ENCODE peak calls at places on chromosomes 13 and 19, in seven cellular contexts. One of them, this sample, is unnamed.
A peak's percentile ranks its signal among the peaks of the same experiment; 100 is the strongest.

GRCh38 chr19:24078688-24079087 is 8.3 kb upstream of the ZNF254 start:
- DNase-seq in thoracic aorta: no peak
- DNase-seq in BJ: no peak
- DNase-seq in lower leg skin: peak; percentile 12
- DNase-seq in psoas muscle: no peak
- DNase-seq in nephron progenitor cell: no peak
- DNase-seq in mesothelial cell of epicardium: no peak
- DNase-seq in this sample: no peak

GRCh38 chr19:18648971-18649310 is 12.1 kb downstream of the KLHL26 start:
- DNase-seq in thoracic aorta: no peak
- DNase-seq in nephron progenitor cell: no peak
- DNase-seq in mesothelial cell of epicardium: no peak
- DNase-seq in psoas muscle: peak; percentile 82
- DNase-seq in lower leg skin: no peak
- DNase-seq in BJ: no peak
- DNase-seq in this sample: no peak

GRCh38 chr19:17671906-17672305 is 16.2 kb downstream of the UNC13A start:
- DNase-seq in nephron progenitor cell: no peak
- DNase-seq in mesothelial cell of epicardium: no peak
- DNase-seq in thoracic aorta: no peak
- DNase-seq in psoas muscle: no peak
- DNase-seq in lower leg skin: no peak
- DNase-seq in BJ: no peak
- DNase-seq in this sample: no peak

GRCh38 chr13:73578251-73578875 is 519.6 kb downstream of the KLF5 start:
- DNase-seq in mesothelial cell of epicardium: no peak
- DNase-seq in thoracic aorta: no peak
- DNase-seq in psoas muscle: no peak
- DNase-seq in lower leg skin: no peak
- DNase-seq in nephron progenitor cell: no peak
- DNase-seq in BJ: no peak
- DNase-seq in this sample: no peak

GRCh38 chr19:57276430-57276829 is 3.9 kb upstream of the ZNF460 start:
- DNase-seq in BJ: no peak
- DNase-seq in mesothelial cell of epicardium: no peak
- DNase-seq in lower leg skin: no peak
- DNase-seq in thoracic aorta: no peak
- DNase-seq in nephron progenitor cell: no peak
- DNase-seq in psoas muscle: no peak
- DNase-seq in this sample: no peak

GRCh38 chr13:113152894-113153809 is 5.3 kb upstream of the PROZ start:
- DNase-seq in mesothelial cell of epicardium: no peak
- DNase-seq in lower leg skin: peak; percentile 92
- DNase-seq in thoracic aorta: no peak
- DNase-seq in nephron progenitor cell: peak; percentile 48
- DNase-seq in BJ: no peak
- DNase-seq in psoas muscle: peak; percentile 79
- DNase-seq in this sample: peak; percentile 38

GRCh38 chr13:94620286-94620896 is 18.7 kb downstream of the GPR180 start:
- DNase-seq in lower leg skin: no peak
- DNase-seq in BJ: no peak
- DNase-seq in psoas muscle: no peak
- DNase-seq in nephron progenitor cell: peak; percentile 15
- DNase-seq in mesothelial cell of epicardium: no peak
- DNase-seq in thoracic aorta: no peak
- DNase-seq in this sample: peak; percentile 43

GRCh38 chr13:99371956-99372355 is 64.8 kb upstream of the GPR183 start:
- DNase-seq in lower leg skin: peak; percentile 84
- DNase-seq in mesothelial cell of epicardium: no peak
- DNase-seq in psoas muscle: no peak
- DNase-seq in BJ: no peak
- DNase-seq in thoracic aorta: no peak
- DNase-seq in nephron progenitor cell: no peak
- DNase-seq in this sample: no peak

GRCh38 chr13:74761794-74762193 is 627.6 kb upstream of the KLF12 start:
- DNase-seq in thoracic aorta: no peak
- DNase-seq in BJ: no peak
- DNase-seq in mesothelial cell of epicardium: no peak
- DNase-seq in lower leg skin: no peak
- DNase-seq in psoas muscle: no peak
- DNase-seq in nephron progenitor cell: no peak
- DNase-seq in this sample: no peak
- TF ChIP-seq CTCF in thoracic aorta: no peak
- TF ChIP-seq CTCF in BJ: no peak
- TF ChIP-seq CTCF in mesothelial cell of epicardium: no peak
- TF ChIP-seq CTCF in lower leg skin: no peak
- TF ChIP-seq CTCF in psoas muscle: no peak
- TF ChIP-seq CTCF in nephron progenitor cell: no peak
- TF ChIP-seq CTCF in this sample: no peak

DNA sequence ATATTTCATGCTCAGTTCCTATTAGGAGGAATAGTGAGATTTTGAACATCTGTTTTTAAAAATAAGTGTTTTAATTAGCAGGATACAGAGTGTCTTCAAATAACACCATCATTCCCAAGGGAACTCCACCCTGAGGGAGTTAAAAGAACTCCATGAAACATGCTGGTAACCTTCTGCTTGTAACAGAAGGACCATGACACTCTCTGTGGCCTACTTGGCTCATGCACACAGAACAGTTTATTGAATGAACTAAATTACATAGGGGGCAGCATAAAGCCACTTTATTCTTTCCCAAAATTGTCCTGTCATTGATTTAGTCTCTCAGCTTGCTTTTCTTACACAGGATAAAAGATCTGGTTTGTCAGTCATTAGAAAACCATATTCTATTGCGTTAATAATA is 809.5 kb upstream of the SLITRK6 start:
- DNase-seq in psoas muscle: no peak
- DNase-seq in lower leg skin: no peak
- DNase-seq in BJ: no peak
- DNase-seq in nephron progenitor cell: no peak
- DNase-seq in thoracic aorta: no peak
- DNase-seq in mesothelial cell of epicardium: no peak
- DNase-seq in this sample: no peak
- TF ChIP-seq CTCF in psoas muscle: no peak
- TF ChIP-seq CTCF in lower leg skin: no peak
- TF ChIP-seq CTCF in BJ: no peak
- TF ChIP-seq CTCF in nephron progenitor cell: no peak
- TF ChIP-seq CTCF in thoracic aorta: no peak
- TF ChIP-seq CTCF in mesothelial cell of epicardium: no peak
- TF ChIP-seq CTCF in this sample: no peak

GRCh38 chr19:2170987-2171348 is 7.2 kb downstream of the DOT1L start:
- DNase-seq in BJ: no peak
- DNase-seq in mesothelial cell of epicardium: no peak
- DNase-seq in psoas muscle: no peak
- DNase-seq in thoracic aorta: no peak
- DNase-seq in lower leg skin: no peak
- DNase-seq in nephron progenitor cell: no peak
- DNase-seq in this sample: no peak

GRCh38 chr19:2173841-2174577 is 10.3 kb downstream of the DOT1L start:
- DNase-seq in BJ: no peak
- DNase-seq in nephron progenitor cell: no peak
- DNase-seq in psoas muscle: no peak
- DNase-seq in lower leg skin: no peak
- DNase-seq in mesothelial cell of epicardium: no peak
- DNase-seq in thoracic aorta: no peak
- DNase-seq in this sample: no peak

GRCh38 chr19:2170219-2170618 is 6.5 kb downstream of the DOT1L start:
- DNase-seq in BJ: no peak
- DNase-seq in lower leg skin: no peak
- DNase-seq in thoracic aorta: no peak
- DNase-seq in psoas muscle: no peak
- DNase-seq in mesothelial cell of epicardium: no peak
- DNase-seq in nephron progenitor cell: peak; percentile 60
- DNase-seq in this sample: peak; percentile 63

GRCh38 chr19:2173388-2173787 is 9.7 kb downstream of the DOT1L start:
- DNase-seq in thoracic aorta: no peak
- DNase-seq in BJ: no peak
- DNase-seq in mesothelial cell of epicardium: no peak
- DNase-seq in psoas muscle: no peak
- DNase-seq in lower leg skin: no peak
- DNase-seq in nephron progenitor cell: no peak
- DNase-seq in this sample: no peak

DNA sequence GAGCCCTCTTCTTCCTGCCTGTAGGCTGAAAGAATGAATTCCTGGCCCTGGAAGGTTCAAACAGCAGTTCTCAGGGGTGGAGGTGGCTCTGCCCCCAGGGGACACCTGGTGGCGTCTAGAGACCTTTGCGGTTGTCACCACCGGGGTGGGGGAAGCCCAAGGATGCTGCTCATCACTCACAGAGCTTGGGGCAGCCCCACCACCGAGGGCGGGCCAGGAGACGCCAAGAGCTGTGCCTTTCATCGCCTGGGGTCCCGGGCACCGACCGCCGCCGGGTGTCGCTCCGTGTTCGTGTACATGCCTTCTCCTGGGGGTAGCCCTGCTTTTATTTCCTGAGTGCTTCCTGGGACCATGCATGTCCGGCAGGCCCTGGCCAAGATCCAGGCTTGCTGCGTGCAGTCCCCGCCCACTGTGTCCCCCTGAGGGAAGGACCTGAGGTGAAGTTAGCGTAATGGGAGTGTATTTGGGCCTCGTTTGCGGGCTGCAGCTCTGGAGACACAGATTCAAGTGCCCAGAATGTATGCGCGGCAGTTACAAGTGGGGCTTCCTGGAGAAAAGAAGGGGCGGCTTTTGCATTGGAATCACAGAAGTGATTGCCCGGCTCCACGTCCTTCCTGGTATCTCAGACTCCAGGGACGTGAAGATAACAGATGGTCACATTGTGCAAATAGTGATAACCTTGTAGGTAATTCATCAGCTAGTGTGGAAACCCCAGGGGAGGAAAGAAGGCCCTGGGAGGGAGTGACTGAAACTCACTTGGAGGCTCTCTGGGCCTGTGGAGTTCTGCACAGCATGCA is 7.8 kb downstream of the DOT1L start:
- DNase-seq in lower leg skin: no peak
- DNase-seq in psoas muscle: no peak
- DNase-seq in thoracic aorta: no peak
- DNase-seq in mesothelial cell of epicardium: no peak
- DNase-seq in nephron progenitor cell: no peak
- DNase-seq in BJ: no peak
- DNase-seq in this sample: peak; percentile 57
- TF ChIP-seq CTCF in lower leg skin: no peak
- TF ChIP-seq CTCF in psoas muscle: no peak
- TF ChIP-seq CTCF in thoracic aorta: no peak
- TF ChIP-seq CTCF in mesothelial cell of epicardium: no peak
- TF ChIP-seq CTCF in nephron progenitor cell: no peak
- TF ChIP-seq CTCF in BJ: no peak
- TF ChIP-seq CTCF in this sample: no peak

GRCh38 chr13:28680541-28680940 is 21.6 kb downstream of the POMP start:
- DNase-seq in psoas muscle: no peak
- DNase-seq in BJ: no peak
- DNase-seq in thoracic aorta: no peak
- DNase-seq in lower leg skin: no peak
- DNase-seq in mesothelial cell of epicardium: no peak
- DNase-seq in nephron progenitor cell: no peak
- DNase-seq in this sample: no peak

GRCh38 chr13:28679628-28680027 is 20.7 kb downstream of the POMP start:
- DNase-seq in psoas muscle: no peak
- DNase-seq in nephron progenitor cell: no peak
- DNase-seq in lower leg skin: no peak
- DNase-seq in mesothelial cell of epicardium: no peak
- DNase-seq in BJ: no peak
- DNase-seq in thoracic aorta: no peak
- DNase-seq in this sample: no peak

GRCh38 chr13:28684257-28684656 is 25.3 kb downstream of the POMP start:
- DNase-seq in psoas muscle: no peak
- DNase-seq in lower leg skin: no peak
- DNase-seq in mesothelial cell of epicardium: no peak
- DNase-seq in thoracic aorta: no peak
- DNase-seq in BJ: no peak
- DNase-seq in nephron progenitor cell: peak; percentile 63
- DNase-seq in this sample: peak; percentile 44

GRCh38 chr13:28678809-28679208 is 19.9 kb downstream of the POMP start:
- DNase-seq in lower leg skin: no peak
- DNase-seq in nephron progenitor cell: no peak
- DNase-seq in thoracic aorta: no peak
- DNase-seq in psoas muscle: no peak
- DNase-seq in mesothelial cell of epicardium: no peak
- DNase-seq in BJ: no peak
- DNase-seq in this sample: no peak
- TF ChIP-seq CTCF in lower leg skin: no peak
- TF ChIP-seq CTCF in nephron progenitor cell: no peak
- TF ChIP-seq CTCF in thoracic aorta: no peak
- TF ChIP-seq CTCF in psoas muscle: no peak
- TF ChIP-seq CTCF in mesothelial cell of epicardium: no peak
- TF ChIP-seq CTCF in BJ: peak; percentile 30
- TF ChIP-seq CTCF in this sample: no peak

DNA sequence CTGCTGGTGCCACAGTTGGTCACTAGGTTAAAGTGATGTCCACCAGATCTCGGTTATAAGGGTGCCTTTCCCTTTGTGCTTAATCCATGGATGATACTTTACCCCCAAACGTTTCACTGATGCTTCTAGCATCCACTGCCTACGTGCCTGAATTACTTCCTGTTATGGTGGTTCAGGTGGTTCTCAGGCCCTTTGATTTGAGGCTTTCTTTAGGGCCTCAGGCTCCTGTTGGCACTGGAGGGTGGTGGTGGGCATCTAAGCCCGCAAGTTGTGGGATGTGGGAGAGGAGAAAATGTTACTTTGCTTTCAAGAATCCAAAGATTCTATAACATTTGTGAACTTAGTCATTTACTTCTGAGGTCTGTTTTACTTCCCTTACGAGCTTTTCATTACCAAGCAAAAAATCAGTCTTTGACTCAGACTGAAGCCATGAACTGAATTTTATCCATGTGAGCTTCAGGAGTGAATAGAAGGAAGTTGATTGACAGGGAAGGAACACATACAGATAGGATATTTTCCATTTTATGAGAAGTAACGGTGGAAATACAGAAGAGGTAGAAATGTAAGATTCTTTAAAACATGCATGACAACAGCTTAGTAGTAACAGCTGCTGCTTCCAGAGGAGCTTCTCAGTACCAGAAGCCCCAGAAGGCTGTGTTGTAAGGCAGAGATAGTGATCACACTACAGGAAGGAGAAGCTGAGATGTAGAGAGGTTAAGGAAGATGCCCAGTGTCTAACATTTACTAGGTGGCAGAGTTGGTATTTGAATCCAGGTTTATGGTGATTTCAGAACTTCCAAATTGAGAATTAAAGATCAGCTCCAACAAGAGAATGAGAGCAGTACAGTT is 65.0 kb downstream of the ARHGEF7 start:
- DNase-seq in mesothelial cell of epicardium: no peak
- DNase-seq in BJ: no peak
- DNase-seq in thoracic aorta: no peak
- DNase-seq in lower leg skin: peak; percentile 2
- DNase-seq in psoas muscle: no peak
- DNase-seq in nephron progenitor cell: no peak
- DNase-seq in this sample: no peak
- TF ChIP-seq CTCF in mesothelial cell of epicardium: no peak
- TF ChIP-seq CTCF in BJ: no peak
- TF ChIP-seq CTCF in thoracic aorta: no peak
- TF ChIP-seq CTCF in lower leg skin: no peak
- TF ChIP-seq CTCF in psoas muscle: no peak
- TF ChIP-seq CTCF in nephron progenitor cell: no peak
- TF ChIP-seq CTCF in this sample: no peak